ENCODE peak calls at places on chromosomes 16 and 17, in five cellular contexts. One of them, this sample, is unnamed.

GRCh38 chr16:72055911-72056310 is 1.6 kb downstream of the HP start:
- DNase-seq in BJ: no peak
- DNase-seq in choroid plexus epithelial cell: no peak
- DNase-seq in neural crest cell: no peak
- DNase-seq in lower leg skin: no peak
- DNase-seq in this sample: no peak

GRCh38 chr17:69581061-69581955 is 166.8 kb downstream of the MAP2K6 start:
- DNase-seq in BJ: no peak
- DNase-seq in choroid plexus epithelial cell: no peak
- DNase-seq in neural crest cell: no peak
- DNase-seq in lower leg skin: no peak
- DNase-seq in this sample: no peak

GRCh38 chr17:2094891-2095535 is 40.1 kb downstream of the HIC1 start:
- DNase-seq in BJ: no peak
- DNase-seq in choroid plexus epithelial cell: peak
- DNase-seq in neural crest cell: no peak
- DNase-seq in lower leg skin: peak
- DNase-seq in this sample: peak

GRCh38 chr17:6753006-6753445 is 2.8 kb upstream of the XAF1 start:
- DNase-seq in BJ: peak
- DNase-seq in choroid plexus epithelial cell: peak
- DNase-seq in neural crest cell: no peak
- DNase-seq in lower leg skin: no peak
- DNase-seq in this sample: peak

GRCh38 chr17:2955931-2956582 is 107.3 kb downstream of the OR1D5 start:
- DNase-seq in BJ: no peak
- DNase-seq in choroid plexus epithelial cell: no peak
- DNase-seq in neural crest cell: no peak
- DNase-seq in lower leg skin: no peak
- DNase-seq in this sample: no peak

GRCh38 chr17:16945513-16946201 is 26.3 kb downstream of the TNFRSF13B start:
- DNase-seq in BJ: no peak
- DNase-seq in choroid plexus epithelial cell: no peak
- DNase-seq in neural crest cell: no peak
- DNase-seq in lower leg skin: no peak
- DNase-seq in this sample: no peak

GRCh38 chr17:62687997-62688396 is 60.5 kb downstream of the MRC2 start:
- DNase-seq in BJ: no peak
- DNase-seq in choroid plexus epithelial cell: no peak
- DNase-seq in neural crest cell: no peak
- DNase-seq in lower leg skin: no peak
- DNase-seq in this sample: no peak

GRCh38 chr17:73551756-73552155 is 92.5 kb downstream of the SDK2 start:
- DNase-seq in BJ: no peak
- DNase-seq in choroid plexus epithelial cell: no peak
- DNase-seq in neural crest cell: no peak
- DNase-seq in lower leg skin: no peak
- DNase-seq in this sample: no peak

GRCh38 chr16:11612110-11612981 is 25.6 kb upstream of the LITAF start:
- DNase-seq in BJ: no peak
- DNase-seq in choroid plexus epithelial cell: peak
- DNase-seq in neural crest cell: no peak
- DNase-seq in lower leg skin: no peak
- DNase-seq in this sample: no peak

GRCh38 chr16:15811778-15812750 is 44.8 kb downstream of the MYH11 start:
- DNase-seq in BJ: peak
- DNase-seq in choroid plexus epithelial cell: peak
- DNase-seq in neural crest cell: no peak
- DNase-seq in lower leg skin: peak
- DNase-seq in this sample: peak

GRCh38 chr16:57601801-57602478 is 26.5 kb upstream of the ADGRG1 start:
- DNase-seq in BJ: no peak
- DNase-seq in choroid plexus epithelial cell: peak
- DNase-seq in neural crest cell: no peak
- DNase-seq in lower leg skin: peak
- DNase-seq in this sample: no peak

GRCh38 chr17:62804822-62805221 is 3.3 kb downstream of the MARCHF10 start:
- DNase-seq in BJ: no peak
- DNase-seq in choroid plexus epithelial cell: peak
- DNase-seq in neural crest cell: no peak
- DNase-seq in lower leg skin: no peak
- DNase-seq in this sample: no peak

GRCh38 chr16:17470002-17470870 is 524 bp downstream of the XYLT1 start:
- DNase-seq in BJ: no peak
- DNase-seq in choroid plexus epithelial cell: peak
- DNase-seq in neural crest cell: peak
- DNase-seq in lower leg skin: no peak
- DNase-seq in this sample: peak

GRCh38 chr16:65624696-65625095 is 502.8 kb upstream of the CDH11 start:
- DNase-seq in BJ: no peak
- DNase-seq in choroid plexus epithelial cell: peak
- DNase-seq in neural crest cell: no peak
- DNase-seq in lower leg skin: no peak
- DNase-seq in this sample: peak

GRCh38 chr16:534856-535445 is 7.4 kb downstream of the CAPN15 start:
- DNase-seq in BJ: no peak
- DNase-seq in choroid plexus epithelial cell: no peak
- DNase-seq in neural crest cell: no peak
- DNase-seq in lower leg skin: no peak
- DNase-seq in this sample: no peak

GRCh38 chr16:535446-536405 is 8.2 kb downstream of the CAPN15 start:
- DNase-seq in BJ: no peak
- DNase-seq in choroid plexus epithelial cell: peak
- DNase-seq in neural crest cell: no peak
- DNase-seq in lower leg skin: peak
- DNase-seq in this sample: peak

GRCh38 chr16:539901-540530 is 12.5 kb downstream of the CAPN15 start:
- DNase-seq in BJ: no peak
- DNase-seq in choroid plexus epithelial cell: peak
- DNase-seq in neural crest cell: no peak
- DNase-seq in lower leg skin: no peak
- DNase-seq in this sample: peak

GRCh38 chr16:536746-537145 is 9.2 kb downstream of the CAPN15 start:
- DNase-seq in BJ: no peak
- DNase-seq in choroid plexus epithelial cell: no peak
- DNase-seq in neural crest cell: no peak
- DNase-seq in lower leg skin: no peak
- DNase-seq in this sample: no peak

DNA sequence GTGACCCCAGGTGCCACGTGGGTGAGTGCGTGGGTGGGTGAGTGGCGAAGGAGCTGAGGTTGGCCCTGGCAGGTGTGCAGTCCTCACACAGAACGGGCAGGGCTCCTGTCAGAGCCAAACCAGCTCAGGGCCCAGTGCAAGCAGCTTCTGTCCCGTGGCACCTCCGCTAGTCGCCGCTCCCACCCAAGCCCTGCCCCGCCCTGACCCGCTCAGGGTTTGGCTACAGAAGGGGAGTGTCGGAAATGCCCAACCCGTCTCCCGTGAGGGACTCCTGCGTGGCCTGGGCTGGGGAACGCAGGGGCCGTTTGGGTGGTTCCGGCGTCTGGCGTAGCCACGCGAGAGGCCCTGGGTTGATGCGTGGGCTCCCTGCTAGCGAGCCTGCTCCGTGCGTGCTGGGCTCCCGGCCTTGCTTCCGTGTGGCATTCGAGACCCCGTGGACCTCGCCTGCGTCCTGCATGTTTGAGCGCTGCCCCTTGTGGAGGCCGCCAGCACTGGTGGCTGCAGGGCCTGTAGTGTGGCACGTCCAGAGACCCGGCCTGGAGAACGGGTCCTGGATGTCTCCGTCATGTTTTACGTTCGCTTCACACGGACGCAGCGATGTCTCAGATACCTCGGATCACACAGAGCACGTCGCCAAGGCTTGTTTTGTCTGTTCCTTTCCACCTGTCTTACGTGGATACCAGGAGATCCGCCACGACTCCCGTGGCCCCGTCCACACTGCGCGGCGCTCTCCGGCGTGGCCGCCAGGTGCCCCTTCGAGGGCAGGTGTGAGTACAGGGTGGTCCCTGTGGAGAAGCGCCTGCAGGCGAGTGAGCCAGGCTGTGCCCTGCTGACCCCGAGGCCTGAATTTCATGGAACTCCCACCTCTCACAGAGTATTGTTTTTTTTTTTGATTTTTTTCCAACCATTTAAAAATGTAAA is 10.2 kb downstream of the CAPN15 start:
- DNase-seq in BJ: no peak
- DNase-seq in choroid plexus epithelial cell: no peak
- DNase-seq in neural crest cell: no peak
- DNase-seq in lower leg skin: no peak
- DNase-seq in this sample: no peak
- TF ChIP-seq CTCF in BJ: peak
- TF ChIP-seq CTCF in choroid plexus epithelial cell: peak
- TF ChIP-seq CTCF in neural crest cell: no peak
- TF ChIP-seq CTCF in lower leg skin: no peak
- TF ChIP-seq CTCF in this sample: peak

GRCh38 chr17:77258638-77259037 is 117.9 kb downstream of the SEC14L1 start:
- DNase-seq in BJ: no peak
- DNase-seq in choroid plexus epithelial cell: no peak
- DNase-seq in neural crest cell: no peak
- DNase-seq in lower leg skin: no peak
- DNase-seq in this sample: no peak

GRCh38 chr17:77254961-77255741 is 114.4 kb downstream of the SEC14L1 start:
- DNase-seq in BJ: no peak
- DNase-seq in choroid plexus epithelial cell: peak
- DNase-seq in neural crest cell: no peak
- DNase-seq in lower leg skin: no peak
- DNase-seq in this sample: peak

GRCh38 chr17:77257596-77258458 is 117.1 kb downstream of the SEC14L1 start:
- DNase-seq in BJ: no peak
- DNase-seq in choroid plexus epithelial cell: no peak
- DNase-seq in neural crest cell: no peak
- DNase-seq in lower leg skin: no peak
- DNase-seq in this sample: no peak

GRCh38 chr17:77257169-77257568 is 116.4 kb downstream of the SEC14L1 start:
- DNase-seq in BJ: no peak
- DNase-seq in choroid plexus epithelial cell: no peak
- DNase-seq in neural crest cell: no peak
- DNase-seq in lower leg skin: no peak
- DNase-seq in this sample: no peak

GRCh38 chr17:77256710-77257109 is 115.9 kb downstream of the SEC14L1 start:
- DNase-seq in BJ: no peak
- DNase-seq in choroid plexus epithelial cell: no peak
- DNase-seq in neural crest cell: no peak
- DNase-seq in lower leg skin: no peak
- DNase-seq in this sample: no peak
- TF ChIP-seq CTCF in BJ: peak
- TF ChIP-seq CTCF in choroid plexus epithelial cell: peak
- TF ChIP-seq CTCF in neural crest cell: no peak
- TF ChIP-seq CTCF in lower leg skin: no peak
- TF ChIP-seq CTCF in this sample: peak

GRCh38 chr16:66904846-66905632 is 13.6 kb downstream of the CDH16 start:
- DNase-seq in BJ: no peak
- DNase-seq in choroid plexus epithelial cell: no peak
- DNase-seq in neural crest cell: no peak
- DNase-seq in lower leg skin: no peak
- DNase-seq in this sample: no peak
- TF ChIP-seq CTCF in BJ: no peak
- TF ChIP-seq CTCF in choroid plexus epithelial cell: no peak
- TF ChIP-seq CTCF in neural crest cell: no peak
- TF ChIP-seq CTCF in lower leg skin: no peak
- TF ChIP-seq CTCF in this sample: no peak

DNA sequence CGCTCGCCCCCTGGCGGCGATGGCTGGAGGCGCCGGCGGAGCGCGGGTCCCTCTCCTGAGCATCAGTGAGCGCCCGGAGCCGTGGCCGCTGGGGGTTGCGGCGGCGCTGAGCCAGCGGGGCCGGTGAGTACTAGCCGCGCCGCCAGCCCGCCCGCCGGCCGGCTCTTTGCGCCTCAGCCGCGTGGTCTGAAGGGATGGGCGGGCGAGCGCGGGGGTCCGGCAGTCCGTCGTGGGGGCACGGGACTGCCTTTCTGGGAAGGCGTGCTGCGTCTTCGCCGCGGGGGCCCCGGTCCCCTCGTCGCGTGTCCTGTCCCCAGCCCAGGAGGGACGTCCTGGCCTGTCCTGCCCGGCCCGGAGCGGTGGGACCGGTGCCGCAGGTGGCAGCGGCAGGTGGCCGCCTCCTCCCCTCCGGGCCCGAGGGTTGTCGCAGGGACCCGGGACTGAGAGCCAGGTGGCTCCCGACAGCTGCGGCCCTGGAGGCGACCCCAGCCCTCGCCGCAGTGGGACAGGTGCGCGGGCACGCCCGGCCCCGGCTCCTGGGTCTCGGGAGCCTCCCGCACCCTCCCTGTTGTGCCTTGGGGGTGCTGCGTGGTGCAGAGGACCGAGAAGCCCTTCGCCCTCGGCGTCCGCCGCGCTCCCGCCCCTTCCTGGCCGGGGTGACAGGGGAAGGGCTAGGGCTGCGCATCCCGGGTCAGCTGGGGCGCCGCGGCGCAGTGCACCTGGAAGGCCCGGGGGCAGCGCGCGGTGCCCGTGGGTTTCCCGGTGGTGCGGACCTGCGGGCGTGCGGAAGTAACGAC is at the start of gene SPECC1:
- DNase-seq in BJ: no peak
- DNase-seq in choroid plexus epithelial cell: peak
- DNase-seq in neural crest cell: peak
- DNase-seq in lower leg skin: peak
- DNase-seq in this sample: peak
- TF ChIP-seq CTCF in BJ: no peak
- TF ChIP-seq CTCF in choroid plexus epithelial cell: peak
- TF ChIP-seq CTCF in neural crest cell: peak
- TF ChIP-seq CTCF in lower leg skin: no peak
- TF ChIP-seq CTCF in this sample: peak